ENCODE peak calls at places on chromosomes 6 and 20, in nine cellular contexts. O is OCI-LY7; P is body of pancreas; G is tibial nerve; A is Peyer's patch; F is esophagus muscularis mucosa; M is right atrium auricular region; Z is effector memory CD4-positive, alpha-beta T cell; D is right cardiac atrium. C is an unnamed sample.

GRCh38 chr20:7744411-7744810 is 195.8 kb downstream of the HAO1 start:
- DNase-seq in O (no peak), P (no peak), G (no peak), A (no peak), F (no peak), M (no peak), Z (no peak), D (no peak), C (no peak)

GRCh38 chr20:57374931-57375651 is 16.1 kb upstream of the RBM38 start:
- DNase-seq in O (peak), P (no peak), G (no peak), A (peak), F (no peak), M (no peak), Z (no peak), D (no peak), C (peak)

GRCh38 chr20:48329676-48330644 is 497.8 kb downstream of the PREX1 start:
- DNase-seq in O (peak), P (no peak), G (no peak), A (no peak), F (no peak), M (no peak), Z (no peak), D (no peak), C (no peak)

GRCh38 chr6:134099770-134100169 is 47.3 kb upstream of the SLC2A12 start:
- DNase-seq in O (no peak), P (no peak), G (no peak), A (no peak), F (peak), M (no peak), Z (no peak), D (no peak), C (no peak)

GRCh38 chr6:101083533-101084172 is 202.5 kb upstream of the ASCC3 start:
- DNase-seq in O (no peak), P (no peak), G (no peak), A (no peak), F (no peak), M (no peak), Z (no peak), D (no peak), C (no peak)

GRCh38 chr6:110547266-110547964 is 71.0 kb upstream of the SLC22A16 start:
- DNase-seq in O (no peak), P (no peak), G (no peak), A (no peak), F (no peak), M (no peak), Z (no peak), D (no peak), C (no peak)

GRCh38 chr6:96631248-96631647 is 68.3 kb downstream of the FHL5 start:
- DNase-seq in O (no peak), P (no peak), G (no peak), A (no peak), F (no peak), M (no peak), Z (no peak), D (no peak), C (no peak)

GRCh38 chr20:12113468-12114371 is 196.0 kb downstream of the BTBD3 start:
- DNase-seq in O (no peak), P (peak), G (no peak), A (no peak), F (no peak), M (no peak), Z (no peak), D (peak), C (no peak)

GRCh38 chr6:68826501-68826900 is 191.4 kb downstream of the ADGRB3 start:
- DNase-seq in O (no peak), P (no peak), G (no peak), A (no peak), F (no peak), M (no peak), Z (no peak), D (no peak), C (no peak)

GRCh38 chr20:53102361-53102760 is 130.2 kb downstream of the TSHZ2 start:
- DNase-seq in O (no peak), P (no peak), G (no peak), A (no peak), F (no peak), M (no peak), Z (no peak), D (no peak), C (no peak)

GRCh38 chr20:10621159-10621558 is 52.6 kb downstream of the JAG1 start:
- DNase-seq in O (no peak), P (no peak), G (no peak), A (no peak), F (no peak), M (no peak), Z (no peak), D (no peak), C (no peak)

GRCh38 chr6:98839788-98840361 is 5.5 kb downstream of the POU3F2 start:
- DNase-seq in O (no peak), P (no peak), G (no peak), A (no peak), F (no peak), M (no peak), Z (no peak), D (no peak), C (no peak)

GRCh38 chr6:43799671-43800623 is 29.9 kb downstream of the VEGFA start:
- DNase-seq in O (peak), P (peak), G (no peak), A (peak), F (no peak), M (no peak), Z (no peak), D (no peak), C (no peak)

GRCh38 chr20:11267762-11268335 is 594.0 kb upstream of the JAG1 start:
- DNase-seq in O (no peak), P (no peak), G (no peak), A (no peak), F (no peak), M (no peak), Z (no peak), D (no peak), C (no peak)

GRCh38 chr6:147395158-147395557 is 113.3 kb upstream of the SAMD5 start:
- DNase-seq in O (no peak), P (no peak), G (no peak), A (no peak), F (no peak), M (no peak), Z (no peak), D (no peak), C (no peak)

GRCh38 chr6:169096326-169096882 is 157.2 kb downstream of the THBS2 start:
- DNase-seq in O (no peak), P (no peak), G (no peak), A (no peak), F (peak), M (no peak), Z (no peak), D (no peak), C (peak)

GRCh38 chr6:25050356-25050755 is 114.6 kb upstream of the RIPOR2 start:
- DNase-seq in O (peak), P (no peak), G (no peak), A (peak), F (no peak), M (no peak), Z (peak), D (no peak), C (no peak)

GRCh38 chr6:112145080-112145573 is 57.7 kb downstream of the FAM229B start:
- DNase-seq in O (no peak), P (no peak), G (no peak), A (no peak), F (no peak), M (no peak), Z (no peak), D (no peak), C (no peak)

GRCh38 chr6:15065603-15066002 is 180.3 kb upstream of the JARID2 start:
- DNase-seq in O (no peak), P (no peak), G (no peak), A (no peak), F (no peak), M (no peak), Z (no peak), D (no peak), C (no peak)

GRCh38 chr6:18327621-18328548 is 59.3 kb upstream of the RNF144B start:
- DNase-seq in O (peak), P (peak), G (no peak), A (peak), F (no peak), M (peak), Z (no peak), D (peak), C (no peak)

GRCh38 chr6:64040118-64040517 is 404.5 kb downstream of the PHF3 start:
- DNase-seq in O (no peak), P (no peak), G (no peak), A (no peak), F (no peak), M (no peak), Z (no peak), D (no peak), C (no peak)

GRCh38 chr6:94041930-94042724 is 622.8 kb upstream of the EPHA7 start:
- DNase-seq in O (no peak), P (no peak), G (no peak), A (no peak), F (no peak), M (no peak), Z (no peak), D (no peak), C (no peak)

GRCh38 chr6:138682722-138683521 is 90.6 kb upstream of the CCDC28A start:
- DNase-seq in O (no peak), P (peak), G (no peak), A (no peak), F (no peak), M (no peak), Z (no peak), D (peak), C (no peak)

GRCh38 chr20:62395311-62396242 is 8.7 kb downstream of the RPS21 start:
- DNase-seq in O (no peak), P (no peak), G (no peak), A (no peak), F (no peak), M (no peak), Z (no peak), D (no peak), C (no peak)

GRCh38 chr6:153368131-153368530 is 237.0 kb upstream of the RGS17 start:
- DNase-seq in O (no peak), P (no peak), G (no peak), A (no peak), F (no peak), M (no peak), Z (no peak), D (no peak), C (no peak)

GRCh38 chr20:13535627-13536026 is 103.1 kb downstream of the TASP1 start:
- DNase-seq in O (no peak), P (no peak), G (no peak), A (no peak), F (no peak), M (no peak), Z (no peak), D (no peak), C (no peak)

GRCh38 chr6:165762125-165762524 is 99.1 kb upstream of the PDE10A start:
- DNase-seq in O (no peak), P (no peak), G (no peak), A (no peak), F (no peak), M (no peak), Z (no peak), D (no peak), C (no peak)

GRCh38 chr6:28983838-28984237 is 21.3 kb downstream of the ZNF311 start:
- DNase-seq in O (no peak), P (no peak), G (no peak), A (no peak), F (no peak), M (no peak), Z (no peak), D (no peak), C (no peak)

GRCh38 chr6:87334683-87335082 is 5.6 kb upstream of the GJB7 start:
- DNase-seq in O (no peak), P (no peak), G (no peak), A (no peak), F (no peak), M (no peak), Z (no peak), D (no peak), C (no peak)

GRCh38 chr6:4316867-4317400 is 181.6 kb upstream of the ECI2 start:
- DNase-seq in O (no peak), P (peak), G (no peak), A (peak), F (peak), M (peak), Z (no peak), D (peak), C (no peak)

GRCh38 chr6:1524040-1524480 is 85.7 kb upstream of the FOXC1 start:
- DNase-seq in O (no peak), P (peak), G (peak), A (peak), F (no peak), M (no peak), Z (peak), D (peak), C (no peak)

GRCh38 chr6:38531134-38531533 is 108.6 kb downstream of the BTBD9 start:
- DNase-seq in O (no peak), P (no peak), G (no peak), A (no peak), F (no peak), M (no peak), Z (no peak), D (no peak), C (no peak)

GRCh38 chr6:33428219-33428890 is 8.5 kb downstream of the SYNGAP1 start:
- DNase-seq in O (peak), P (peak), G (no peak), A (peak), F (no peak), M (no peak), Z (no peak), D (no peak), C (no peak)

GRCh38 chr20:54368578-54368977 is 106.8 kb upstream of the DOK5 start:
- DNase-seq in O (no peak), P (no peak), G (no peak), A (no peak), F (no peak), M (no peak), Z (no peak), D (no peak), C (no peak)

GRCh38 chr6:31834367-31834703 is 6.8 kb downstream of the HSPA1B start:
- DNase-seq in O (peak), P (peak), G (peak), A (peak), F (peak), M (peak), Z (no peak), D (peak), C (peak)

GRCh38 chr20:35447082-35447789 is 8.2 kb upstream of the CEP250 start:
- DNase-seq in O (peak), P (peak), G (peak), A (peak), F (peak), M (peak), Z (peak), D (peak), C (no peak)
- H3K27ac ChIP-seq in O (no peak), P (no peak), G (no peak), A (no peak), F (no peak), M (no peak), Z (no peak), D (no peak), C (no peak)

GRCh38 chr20:38299963-38300362 is 4.0 kb upstream of the BPI start:
- DNase-seq in O (no peak), P (no peak), G (no peak), A (no peak), F (no peak), M (no peak), Z (no peak), D (no peak), C (no peak)

GRCh38 chr20:38302721-38303120 is 1.2 kb upstream of the BPI start:
- DNase-seq in O (no peak), P (no peak), G (no peak), A (no peak), F (no peak), M (no peak), Z (no peak), D (no peak), C (no peak)

GRCh38 chr20:38298768-38299288 is 5.1 kb upstream of the BPI start:
- DNase-seq in O (no peak), P (peak), G (peak), A (peak), F (no peak), M (peak), Z (no peak), D (peak), C (peak)

GRCh38 chr20:38301283-38301682 is 2.7 kb upstream of the BPI start:
- DNase-seq in O (no peak), P (no peak), G (no peak), A (no peak), F (no peak), M (no peak), Z (no peak), D (no peak), C (no peak)

GRCh38 chr20:38300433-38300832 is 3.5 kb upstream of the BPI start:
- DNase-seq in O (no peak), P (no peak), G (no peak), A (no peak), F (no peak), M (no peak), Z (no peak), D (no peak), C (no peak)
- H3K27ac ChIP-seq in O (no peak), P (no peak), G (peak), A (no peak), F (no peak), M (peak), Z (no peak), D (no peak), C (peak)

GRCh38 chr6:170142559-170142958 is 148.3 kb downstream of the DLL1 start:
- DNase-seq in O (no peak), P (no peak), G (no peak), A (peak), F (no peak), M (no peak), Z (no peak), D (no peak), C (peak)

GRCh38 chr6:170146640-170147039 is 144.2 kb downstream of the DLL1 start:
- DNase-seq in O (no peak), P (no peak), G (no peak), A (no peak), F (no peak), M (no peak), Z (no peak), D (no peak), C (no peak)

GRCh38 chr6:170144952-170145587 is 145.8 kb downstream of the DLL1 start:
- DNase-seq in O (no peak), P (no peak), G (no peak), A (no peak), F (no peak), M (no peak), Z (no peak), D (no peak), C (no peak)

GRCh38 chr6:170140129-170140528 is 150.7 kb downstream of the DLL1 start:
- DNase-seq in O (no peak), P (no peak), G (no peak), A (peak), F (no peak), M (no peak), Z (no peak), D (no peak), C (peak)

DNA sequence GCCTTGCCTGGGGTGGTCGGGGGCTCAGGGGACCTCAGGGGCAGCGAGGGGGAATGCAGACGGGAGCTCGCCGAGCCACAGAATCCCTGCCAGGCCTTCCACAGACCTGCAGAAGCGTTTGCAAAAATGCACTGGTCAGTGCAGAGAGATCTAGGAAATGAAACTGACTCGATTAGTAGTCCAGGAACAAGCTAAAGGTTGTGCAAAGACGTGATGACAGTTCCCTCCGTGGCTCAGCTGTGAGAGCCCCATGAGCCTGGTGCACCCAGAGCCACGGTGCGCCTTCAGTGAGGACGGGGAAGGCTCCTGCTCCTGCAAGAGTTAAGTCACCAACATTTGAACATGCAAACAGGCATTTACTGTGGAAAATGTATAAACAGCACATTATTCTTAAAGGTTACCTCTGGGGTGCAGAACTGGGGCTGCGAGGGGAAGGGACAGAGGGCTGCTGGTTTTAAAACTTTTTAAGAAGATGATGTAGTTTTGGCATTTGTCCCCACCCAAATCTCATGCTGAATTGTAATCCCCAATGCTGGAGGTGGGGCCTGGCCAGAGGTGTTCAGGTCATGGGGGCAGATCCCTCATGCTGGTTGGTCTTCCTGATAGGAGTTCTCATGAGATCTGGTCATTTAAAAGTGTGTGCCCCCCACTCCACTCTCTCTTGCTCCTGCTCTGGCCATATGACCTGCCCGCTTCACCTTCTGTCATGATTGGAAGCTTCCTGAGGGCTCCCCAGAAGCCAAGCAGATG is 147.3 kb downstream of the DLL1 start:
- DNase-seq in O (no peak), P (no peak), G (no peak), A (peak), F (no peak), M (no peak), Z (no peak), D (no peak), C (peak)
- H3K27ac ChIP-seq in O (no peak), P (no peak), G (no peak), A (no peak), F (no peak), M (no peak), Z (no peak), D (no peak), C (no peak)

GRCh38 chr6:36361071-36361470 is 24.4 kb upstream of the BNIP5 start:
- DNase-seq in O (no peak), P (no peak), G (no peak), A (no peak), F (no peak), M (no peak), Z (no peak), D (no peak), C (no peak)

GRCh38 chr6:36357872-36358234 is 21.2 kb upstream of the BNIP5 start:
- DNase-seq in O (no peak), P (no peak), G (no peak), A (peak), F (no peak), M (no peak), Z (no peak), D (no peak), C (no peak)

GRCh38 chr6:36360241-36361054 is 23.8 kb upstream of the BNIP5 start:
- DNase-seq in O (peak), P (peak), G (peak), A (peak), F (peak), M (peak), Z (peak), D (peak), C (peak)

GRCh38 chr6:36355819-36356218 is 19.1 kb upstream of the BNIP5 start:
- DNase-seq in O (no peak), P (no peak), G (no peak), A (no peak), F (no peak), M (no peak), Z (no peak), D (no peak), C (no peak)

DNA sequence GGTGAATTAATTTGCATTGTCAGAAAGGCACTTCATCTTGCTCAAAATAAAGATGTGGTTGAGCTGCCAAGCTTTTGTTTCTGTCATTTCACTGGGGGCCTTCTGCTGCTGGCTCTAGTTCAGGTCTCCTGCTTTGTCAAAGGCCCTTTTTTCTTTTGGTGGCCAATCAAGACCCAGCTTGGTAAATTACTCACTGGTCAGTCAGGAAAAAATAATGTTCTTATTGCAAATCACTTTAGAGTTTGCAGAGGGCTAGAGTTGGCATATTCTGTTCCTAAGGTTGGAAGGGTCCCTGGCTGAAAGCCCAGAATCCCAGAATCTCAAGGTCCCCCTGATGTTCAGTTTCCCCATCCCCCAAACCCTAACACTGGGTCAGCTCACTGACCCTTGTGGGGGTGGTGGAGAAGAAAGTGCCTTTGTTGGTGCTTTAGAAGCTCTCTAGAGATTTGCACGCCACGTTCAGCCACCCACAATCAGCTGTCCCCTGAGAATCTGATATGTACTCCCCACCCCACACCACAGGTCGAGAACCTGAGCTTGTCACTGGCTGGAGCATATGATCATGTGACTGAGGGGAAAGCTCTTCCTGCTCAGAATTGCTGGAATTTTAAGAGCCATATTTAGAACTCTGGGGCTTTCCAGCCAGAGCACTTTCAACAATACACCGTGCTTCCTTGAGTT is 21.7 kb upstream of the BNIP5 start:
- DNase-seq in O (no peak), P (no peak), G (peak), A (no peak), F (no peak), M (no peak), Z (no peak), D (no peak), C (peak)
- H3K27ac ChIP-seq in O (no peak), P (peak), G (peak), A (no peak), F (no peak), M (peak), Z (no peak), D (no peak), C (peak)